ENCODE peak calls at places on chromosomes 1 and 21, in eight cellular contexts. D is Panc1, P is upper lobe of right lung, X is psoas muscle, L is stomach, K is cardiac muscle cell, S is tibial artery, V is PC-3. F is an unnamed sample. For H3K9me3, the result is how much of the 10 kb centered on the place peaks cover.

GRCh38 chr1:39507230-39507928 is 15.9 kb downstream of the BMP8A start:
- DNase-seq in S (no peak), V (peak), K (peak), P (no peak), D (no peak), X (no peak), L (no peak), F (no peak)

GRCh38 chr1:68819190-68819829 is 322.4 kb upstream of the DEPDC1 start:
- DNase-seq in D (no peak), K (peak), X (no peak), V (peak), L (no peak), P (no peak), S (no peak), F (no peak)

GRCh38 chr1:55071477-55071876 is 32.1 kb downstream of the PCSK9 start:
- DNase-seq in D (peak), V (peak), S (no peak), K (peak), P (no peak), L (no peak), X (no peak), F (no peak)

GRCh38 chr1:190312763-190313162 is 164.9 kb downstream of the BRINP3 start:
- DNase-seq in L (no peak), K (no peak), P (no peak), S (no peak), D (no peak), V (no peak), X (no peak), F (no peak)

GRCh38 chr1:15346356-15347030 is 63.2 kb upstream of the EFHD2 start:
- DNase-seq in X (no peak), S (no peak), L (no peak), K (no peak), D (no peak), P (no peak), V (no peak), F (no peak)

GRCh38 chr1:30444404-30444803 is 279.0 kb downstream of the MATN1 start:
- DNase-seq in V (no peak), S (peak), P (no peak), X (no peak), L (no peak), D (no peak), K (no peak), F (no peak)

GRCh38 chr1:25568090-25568833 is 24.9 kb downstream of the LDLRAP1 start:
- DNase-seq in K (peak), V (peak), D (no peak), L (peak), S (peak), P (no peak), X (peak), F (no peak)

GRCh38 chr1:205141236-205142104 is 19.7 kb upstream of the RBBP5 start:
- DNase-seq in X (peak), P (no peak), L (peak), S (peak), D (peak), K (peak), V (peak), F (peak)

GRCh38 chr1:156106624-156107488 is 7.7 kb upstream of the LMNA start:
- DNase-seq in S (no peak), P (no peak), K (peak), V (peak), X (no peak), L (no peak), D (no peak), F (no peak)

GRCh38 chr1:98316286-98316685 is 345.2 kb upstream of the SNX7 start:
- DNase-seq in K (peak), V (peak), P (no peak), X (no peak), D (no peak), L (no peak), S (no peak), F (no peak)

GRCh38 chr21:14766241-14766640 is 220.1 kb upstream of the SAMSN1 start:
- DNase-seq in L (no peak), S (no peak), K (no peak), P (no peak), D (no peak), V (peak), X (no peak), F (no peak)

GRCh38 chr1:7885513-7886298 is 32.8 kb upstream of the UTS2 start:
- DNase-seq in L (peak), D (no peak), S (no peak), X (no peak), V (peak), K (no peak), P (peak), F (no peak)

GRCh38 chr1:8903908-8904650 is 25.6 kb upstream of the ENO1 start:
- DNase-seq in V (peak), P (no peak), K (peak), S (peak), L (peak), X (peak), D (peak), F (no peak)

GRCh38 chr1:7278045-7278444 is 492.8 kb downstream of the CAMTA1 start:
- DNase-seq in X (no peak), L (peak), V (no peak), P (no peak), K (no peak), D (no peak), S (no peak), F (no peak)

GRCh38 chr1:162074548-162074947 is 5.1 kb downstream of the NOS1AP start:
- DNase-seq in D (no peak), S (no peak), V (peak), L (no peak), P (no peak), X (no peak), K (no peak), F (no peak)

GRCh38 chr1:54967372-54967771 is 13.1 kb upstream of the TMEM61 start:
- DNase-seq in P (no peak), V (peak), L (no peak), D (no peak), S (no peak), K (no peak), X (no peak), F (no peak)

GRCh38 chr1:182615468-182616129 is 11.4 kb upstream of the RGS16 start:
- DNase-seq in K (peak), S (peak), X (peak), D (no peak), L (no peak), V (no peak), P (peak), F (peak)

GRCh38 chr1:205434738-205435137 is 12.9 kb upstream of the LEMD1 start:
- DNase-seq in D (no peak), L (no peak), S (no peak), P (no peak), V (no peak), X (no peak), K (no peak), F (no peak)

DNA sequence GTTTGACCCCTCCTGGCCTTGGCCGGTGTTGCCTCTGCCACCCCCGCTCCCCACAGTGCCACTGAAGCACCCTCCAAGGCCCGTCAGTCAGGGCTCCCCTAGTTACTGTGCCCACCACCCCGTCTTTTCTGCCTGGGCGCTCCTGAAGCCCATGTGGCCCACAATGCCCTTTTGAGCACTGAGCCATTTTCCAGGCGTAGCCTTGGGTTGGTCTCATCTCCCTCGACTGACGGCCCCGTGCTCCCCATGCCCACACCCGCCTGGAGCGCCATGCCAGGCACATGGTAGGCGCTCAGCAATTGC is 107.9 kb downstream of the WDR4 start:
- DNase-seq in X (no peak), L (no peak), D (no peak), S (no peak), K (no peak), V (no peak), P (no peak), F (no peak)
- H3K9me3 ChIP-seq in X (under half), L (under half), D (under half), S (under half), K (under half), V (under half), P (under half), F (under half)

GRCh38 chr21:28357743-28358142 is 634.9 kb downstream of the LTN1 start:
- DNase-seq in D (no peak), S (no peak), V (no peak), L (no peak), P (no peak), K (no peak), X (no peak), F (no peak)

GRCh38 chr21:28358702-28359101 is 634.0 kb downstream of the LTN1 start:
- DNase-seq in L (no peak), P (no peak), D (no peak), V (no peak), K (no peak), X (no peak), S (no peak), F (no peak)

DNA sequence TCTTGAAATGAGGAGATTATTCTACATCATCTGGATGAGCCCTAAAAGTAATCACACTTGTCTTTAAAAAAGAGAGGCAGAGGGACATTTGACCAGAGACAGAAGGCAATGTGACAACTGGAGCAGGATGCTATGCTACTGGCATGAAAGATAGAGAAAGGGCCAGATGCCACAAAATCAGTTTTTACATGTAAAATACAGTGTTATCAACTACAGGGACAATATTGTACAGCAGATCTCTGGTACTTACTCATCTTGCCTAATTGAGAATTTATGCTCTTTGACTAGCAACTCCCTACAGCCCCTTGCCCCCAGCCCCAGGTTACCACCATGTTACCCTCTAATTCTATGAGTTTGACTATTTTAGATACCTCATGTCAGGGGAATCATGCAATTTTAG is 633.4 kb downstream of the LTN1 start:
- DNase-seq in L (no peak), P (no peak), V (no peak), K (no peak), S (no peak), X (no peak), D (no peak), F (no peak)
- H3K9me3 ChIP-seq in L (under half), P (under half), V (under half), K (under half), S (under half), X (under half), D (under half), F (under half)

DNA sequence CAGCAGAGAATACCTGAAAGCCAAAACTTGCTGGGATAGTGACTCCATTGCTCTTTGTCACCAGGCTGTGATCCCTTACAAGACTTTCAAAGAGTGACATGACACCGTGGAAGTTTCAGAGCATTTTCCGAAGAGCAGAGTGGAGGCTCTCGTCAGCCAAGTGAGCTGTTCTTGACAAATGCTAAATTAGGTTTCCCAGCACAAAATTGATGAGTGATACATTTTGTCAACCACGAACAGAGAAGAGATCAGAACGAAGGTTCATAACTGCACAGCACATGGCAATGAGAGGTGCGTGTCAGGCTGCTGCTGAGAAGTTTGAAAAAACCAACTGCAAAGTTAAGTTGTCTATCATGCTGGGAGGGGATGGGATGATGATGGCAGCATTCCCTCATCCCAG is 184.4 kb upstream of the C1orf174 start:
- DNase-seq in S (no peak), D (no peak), K (no peak), V (no peak), P (peak), L (no peak), X (no peak), F (no peak)
- H3K9me3 ChIP-seq in S (under half), D (under half), K (under half), V (under half), P (under half), L (under half), X (under half), F (under half)

DNA sequence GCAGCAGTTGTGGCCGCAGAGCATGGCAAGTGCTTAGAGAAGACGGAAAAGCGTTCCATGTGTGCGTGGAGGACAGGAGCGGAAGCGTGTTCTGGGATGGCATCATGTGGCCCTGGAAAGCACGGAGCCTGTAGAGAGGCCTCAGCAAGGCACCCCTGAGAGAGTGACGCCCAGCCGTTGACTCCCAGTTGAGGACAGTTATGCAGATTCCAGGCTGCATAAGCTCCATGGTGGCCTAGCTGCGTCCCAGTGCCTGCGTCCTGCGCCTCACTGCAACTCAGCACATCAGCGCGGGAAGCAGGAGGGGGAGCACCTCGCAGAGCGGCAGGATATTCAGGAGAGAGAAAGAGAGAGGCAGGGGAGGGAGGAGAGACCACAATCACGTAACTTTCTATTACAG is 49.0 kb upstream of the TTC34 start:
- DNase-seq in S (no peak), D (no peak), K (no peak), L (no peak), P (no peak), V (no peak), X (no peak), F (peak)
- H3K9me3 ChIP-seq in S (under half), D (under half), K (under half), L (under half), P (under half), V (under half), X (under half), F (under half)

DNA sequence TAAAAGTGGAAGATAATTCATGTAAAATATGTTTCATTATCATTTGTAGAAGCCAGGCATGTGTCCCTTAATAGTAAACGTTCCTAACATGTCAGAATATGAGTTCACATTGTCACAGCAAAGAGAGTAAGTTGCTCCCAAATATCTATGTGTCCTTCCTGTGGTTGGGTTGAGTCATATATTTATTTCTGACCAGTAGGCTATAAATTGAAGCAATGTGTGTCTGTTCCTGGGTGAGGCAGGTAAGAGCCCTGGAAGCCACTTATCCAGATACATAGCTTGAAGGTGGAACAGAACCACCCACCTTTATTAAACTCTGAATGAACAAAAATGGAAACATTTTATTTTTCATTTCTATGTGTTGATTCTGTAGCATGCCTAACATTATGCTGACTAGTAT is 2251.6 kb downstream of the NCAM2 start:
- DNase-seq in V (peak), D (no peak), L (no peak), K (no peak), P (no peak), S (no peak), X (no peak), F (no peak)
- H3K9me3 ChIP-seq in V (under half), D (under half), L (under half), K (under half), P (under half), S (under half), X (under half), F (under half)

F was measured in T-helper 17 cell.